ENCODE peak calls at places on chromosomes 2 and 18, in ten cellular contexts. G, K, Y, I, F, P, M, E, D and J are unnamed samples.

GRCh38 chr18:68215931-68216330 is 499.0 kb downstream of the TMX3 start:
- DNase-seq in P (no peak), E (no peak), G (no peak), I (no peak), M (no peak), Y (no peak), K (no peak), D (no peak), F (no peak), J (no peak)

GRCh38 chr2:240561325-240561971 is 1.3 kb downstream of the DUSP28 start:
- DNase-seq in I (no peak), P (peak; percentile 60), G (no peak), E (peak; percentile 64), D (no peak), F (no peak), K (peak; percentile 33), Y (no peak), M (peak; percentile 61), J (peak; percentile 49)

GRCh38 chr2:20291106-20291564 is 59.5 kb downstream of the PUM2 start:
- DNase-seq in D (no peak), K (peak; percentile 60), Y (no peak), G (peak; percentile 78), F (no peak), P (peak; percentile 61), I (no peak), M (no peak), E (peak; percentile 76), J (no peak)

GRCh38 chr2:64018715-64019082 is 529 bp downstream of the VPS54 start:
- DNase-seq in D (peak; percentile 75), M (peak; percentile 76), G (peak; percentile 30), K (peak; percentile 43), F (peak; percentile 48), P (peak; percentile 51), E (peak; percentile 42), I (peak; percentile 56), Y (no peak), J (no peak)

GRCh38 chr18:63216911-63217311 is 102.7 kb downstream of the BCL2 start:
- DNase-seq in I (no peak), P (no peak), M (no peak), G (no peak), D (no peak), E (peak; percentile 66), K (no peak), F (no peak), Y (no peak), J (no peak)

GRCh38 chr2:202689898-202690297 is 55.1 kb downstream of the FAM117B start:
- DNase-seq in P (no peak), F (no peak), I (no peak), M (no peak), G (no peak), Y (no peak), D (no peak), K (no peak), E (no peak), J (no peak)

GRCh38 chr2:101473911-101474751 is 781 bp downstream of the RFX8 start:
- DNase-seq in G (peak; percentile 32), K (peak; percentile 18), I (peak; percentile 74), D (peak; percentile 53), P (peak; percentile 31), F (peak; percentile 43), Y (peak; percentile 60), M (peak; percentile 75), E (no peak), J (no peak)

GRCh38 chr2:168119519-168120141 is 127.8 kb downstream of the STK39 start:
- DNase-seq in K (no peak), Y (no peak), E (peak; percentile 71), G (peak; percentile 27), P (no peak), F (no peak), M (no peak), D (no peak), I (no peak), J (no peak)

GRCh38 chr18:21291106-21291505 is 49.1 kb downstream of the GREB1L start:
- DNase-seq in E (no peak), I (no peak), Y (no peak), K (no peak), G (no peak), D (no peak), P (no peak), M (no peak), F (no peak), J (no peak)

GRCh38 chr2:213251618-213252017 is 32.6 kb upstream of the SPAG16 start:
- DNase-seq in I (no peak), Y (no peak), M (no peak), F (no peak), K (no peak), G (no peak), D (no peak), E (peak; percentile 61), P (no peak), J (no peak)

GRCh38 chr2:19059076-19059475 is 299.3 kb downstream of the OSR1 start:
- DNase-seq in Y (no peak), D (no peak), K (no peak), I (no peak), F (no peak), P (peak; percentile 33), M (no peak), E (no peak), G (no peak), J (peak; percentile 60)

GRCh38 chr2:55136138-55136541 is 85.9 kb upstream of the RTN4 start:
- DNase-seq in K (no peak), E (no peak), P (no peak), D (no peak), I (no peak), F (no peak), M (no peak), Y (no peak), G (no peak), J (no peak)

GRCh38 chr2:27754831-27755230 is 16.7 kb upstream of the MRPL33 start:
- DNase-seq in P (no peak), E (no peak), M (no peak), G (no peak), K (no peak), Y (no peak), D (no peak), I (no peak), F (no peak), J (no peak)

GRCh38 chr2:148455791-148456190 is 188.8 kb upstream of the EPC2 start:
- DNase-seq in P (no peak), Y (no peak), I (no peak), E (no peak), M (no peak), F (no peak), K (no peak), G (no peak), D (no peak), J (no peak)

GRCh38 chr2:148528356-148529064 is 116.0 kb upstream of the EPC2 start:
- DNase-seq in I (no peak), K (no peak), Y (no peak), G (no peak), D (no peak), M (no peak), P (no peak), F (no peak), E (no peak), J (no peak)

DNA sequence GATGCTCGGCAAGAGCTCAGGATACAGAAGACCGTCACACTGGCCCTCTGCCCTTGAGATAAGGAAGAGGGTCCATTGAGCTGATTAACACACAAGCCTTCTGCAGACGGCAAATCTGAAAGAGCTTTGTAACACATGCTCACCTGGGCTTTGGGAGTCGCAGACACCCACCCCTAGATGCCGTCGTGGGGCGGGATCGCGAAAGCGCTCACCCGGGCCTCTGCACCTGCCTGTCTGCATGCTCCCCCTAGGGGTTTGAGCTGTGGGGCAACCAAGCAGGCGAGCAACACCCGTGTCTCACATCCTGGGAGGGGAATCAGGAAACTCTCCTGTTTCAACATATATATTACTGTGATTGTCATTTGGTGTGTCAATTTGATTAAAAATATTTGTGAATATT is 99.8 kb upstream of the KCNH7 start:
- DNase-seq in E (no peak), I (no peak), G (no peak), F (no peak), P (no peak), M (no peak), Y (no peak), D (no peak), K (no peak), J (no peak)
- TF ChIP-seq CTCF in E (no peak), I (no peak), G (no peak), F (no peak), P (no peak), M (no peak), Y (no peak), D (no peak), K (no peak), J (no peak)

DNA sequence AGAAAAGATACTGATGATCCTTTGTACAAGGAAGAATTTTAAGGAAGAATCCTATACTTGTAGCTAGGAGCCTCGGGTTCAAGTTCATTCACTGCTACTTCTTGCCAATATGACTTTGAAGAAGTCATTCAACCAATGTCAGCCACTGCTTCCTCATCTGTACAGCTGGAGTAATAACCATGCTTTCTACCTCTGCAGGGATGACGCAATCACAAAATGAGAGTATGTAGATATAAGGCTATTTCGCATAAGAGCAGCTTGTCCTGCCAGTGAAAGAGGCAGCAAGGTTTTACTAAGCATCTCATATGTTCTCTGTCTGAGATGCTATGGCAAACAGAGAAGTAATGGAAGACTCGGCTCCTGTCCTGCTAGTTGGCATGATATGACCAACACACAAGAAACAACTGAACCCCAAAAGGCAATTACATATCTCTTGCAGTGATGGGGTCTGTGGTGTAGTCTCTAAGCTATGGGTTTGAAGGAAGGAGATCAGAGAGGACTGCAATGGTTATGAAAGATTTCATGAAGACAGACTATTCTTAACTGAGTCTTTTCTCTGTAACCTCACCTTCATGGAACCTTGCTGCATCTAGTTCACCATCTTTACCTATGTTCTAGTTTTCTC is 9.2 kb downstream of the AAK1 start:
- DNase-seq in Y (no peak), K (no peak), E (no peak), G (no peak), P (peak; percentile 37), D (no peak), I (no peak), M (no peak), F (no peak), J (no peak)
- H3K4me1 ChIP-seq in Y (peaks cover 56% of the 10 kb centered on the region), K (peaks cover 19% of the 10 kb centered on the region), E (peaks cover 3% of the 10 kb centered on the region), G (no peaks in the 10 kb centered on the region), P (peaks cover 22% of the 10 kb centered on the region), D (peaks cover 38% of the 10 kb centered on the region), I (peaks cover 66% of the 10 kb centered on the region), M (peaks cover 2% of the 10 kb centered on the region), F (no peaks in the 10 kb centered on the region), J (no peaks in the 10 kb centered on the region)

DNA sequence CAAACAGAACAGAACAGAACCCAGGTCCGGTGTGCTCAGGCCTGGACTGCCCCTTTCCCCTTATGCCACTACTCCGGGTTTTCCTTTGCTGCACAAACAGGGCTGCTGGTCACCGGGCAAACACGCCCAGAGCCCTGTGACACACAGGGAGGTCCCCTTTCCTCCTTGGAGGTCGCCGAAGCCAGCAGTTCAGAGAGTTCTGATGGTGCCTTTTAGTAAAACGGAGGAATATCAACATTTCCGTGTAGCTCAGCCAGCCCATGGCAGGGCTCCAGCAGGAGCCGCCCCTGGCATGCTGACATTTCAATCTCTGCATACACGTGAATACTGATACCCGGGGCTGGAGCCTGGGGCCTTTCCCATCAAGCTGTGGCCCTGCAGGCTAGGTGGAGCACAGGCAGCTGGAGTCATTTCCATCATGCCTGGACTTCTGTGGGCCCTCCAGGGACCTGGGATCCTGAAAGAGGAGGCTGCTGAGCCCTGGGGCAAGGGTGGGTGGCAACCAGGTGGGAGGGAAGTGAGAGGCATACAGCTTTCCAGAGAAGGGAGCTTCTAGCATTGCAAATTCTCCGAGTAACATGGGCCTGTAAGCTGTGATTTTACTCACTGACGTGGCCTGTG is 91.4 kb upstream of the PXDN start:
- DNase-seq in D (no peak), K (no peak), E (no peak), I (no peak), P (no peak), G (peak; percentile 30), Y (no peak), M (no peak), F (no peak), J (no peak)
- H3K27me3 ChIP-seq in D (no peaks in the 10 kb centered on the region), K (no peaks in the 10 kb centered on the region), E (no peaks in the 10 kb centered on the region), I (no peaks in the 10 kb centered on the region), P (no peaks in the 10 kb centered on the region), G (no peaks in the 10 kb centered on the region), Y (no peaks in the 10 kb centered on the region), M (no peaks in the 10 kb centered on the region), F (no peaks in the 10 kb centered on the region), J (no peaks in the 10 kb centered on the region)

GRCh38 chr2:73268831-73269685 is 15.2 kb downstream of the FBXO41 start:
- DNase-seq in K (no peak), G (no peak), M (no peak), Y (no peak), P (peak; percentile 35), I (no peak), D (no peak), F (no peak), E (peak; percentile 69), J (no peak)
- TF ChIP-seq CTCF in K (no peak), G (no peak), M (no peak), Y (peak; percentile 6), P (no peak), I (no peak), D (no peak), F (no peak), E (no peak), J (no peak)